ENCODE peak calls at places on chromosome 10, in eight cellular contexts. One of them, this sample, is unnamed.

GRCh38 chr10:60414111-60414510 is 24.4 kb upstream of the ANK3 start:
- DNase-seq in activated CD8-positive, alpha-beta T cell treated with anti-CD3 and anti-CD28 coated beads for 36 hours: no peak
- DNase-seq in uterus: no peak
- DNase-seq in epithelial cell of esophagus: no peak
- DNase-seq in neural progenitor cell: no peak
- DNase-seq in H1: no peak
- DNase-seq in OCI-LY7: no peak
- DNase-seq in HFFc6: no peak
- DNase-seq in this sample: no peak

GRCh38 chr10:133127291-133128125 is 32.5 kb upstream of the KNDC1 start:
- DNase-seq in HFFc6: no peak
- DNase-seq in H1: peak
- DNase-seq in OCI-LY7: peak
- DNase-seq in activated CD8-positive, alpha-beta T cell treated with anti-CD3 and anti-CD28 coated beads for 36 hours: peak
- DNase-seq in uterus: no peak
- DNase-seq in neural progenitor cell: no peak
- DNase-seq in epithelial cell of esophagus: no peak
- DNase-seq in this sample: no peak

GRCh38 chr10:47190301-47190700 is 109.7 kb upstream of the GDF10 start:
- DNase-seq in activated CD8-positive, alpha-beta T cell treated with anti-CD3 and anti-CD28 coated beads for 36 hours: no peak
- DNase-seq in H1: no peak
- DNase-seq in epithelial cell of esophagus: peak
- DNase-seq in uterus: no peak
- DNase-seq in OCI-LY7: no peak
- DNase-seq in neural progenitor cell: no peak
- DNase-seq in HFFc6: no peak
- DNase-seq in this sample: peak

GRCh38 chr10:44911081-44911540 is at the start of gene TMEM72:
- DNase-seq in uterus: no peak
- DNase-seq in H1: peak
- DNase-seq in activated CD8-positive, alpha-beta T cell treated with anti-CD3 and anti-CD28 coated beads for 36 hours: no peak
- DNase-seq in neural progenitor cell: peak
- DNase-seq in OCI-LY7: no peak
- DNase-seq in epithelial cell of esophagus: no peak
- DNase-seq in HFFc6: no peak
- DNase-seq in this sample: no peak

GRCh38 chr10:97543025-97543546 is 29.5 kb upstream of the ANKRD2 start:
- DNase-seq in OCI-LY7: no peak
- DNase-seq in epithelial cell of esophagus: peak
- DNase-seq in activated CD8-positive, alpha-beta T cell treated with anti-CD3 and anti-CD28 coated beads for 36 hours: peak
- DNase-seq in neural progenitor cell: no peak
- DNase-seq in H1: no peak
- DNase-seq in HFFc6: peak
- DNase-seq in uterus: peak
- DNase-seq in this sample: peak

GRCh38 chr10:37754538-37755323 is 102.7 kb downstream of the ZNF248 start:
- DNase-seq in OCI-LY7: peak
- DNase-seq in HFFc6: peak
- DNase-seq in uterus: no peak
- DNase-seq in neural progenitor cell: peak
- DNase-seq in H1: peak
- DNase-seq in activated CD8-positive, alpha-beta T cell treated with anti-CD3 and anti-CD28 coated beads for 36 hours: peak
- DNase-seq in epithelial cell of esophagus: peak
- DNase-seq in this sample: no peak

GRCh38 chr10:14569274-14570060 is 205.2 kb downstream of the FAM107B start:
- DNase-seq in HFFc6: no peak
- DNase-seq in OCI-LY7: no peak
- DNase-seq in uterus: no peak
- DNase-seq in neural progenitor cell: no peak
- DNase-seq in activated CD8-positive, alpha-beta T cell treated with anti-CD3 and anti-CD28 coated beads for 36 hours: peak
- DNase-seq in epithelial cell of esophagus: no peak
- DNase-seq in H1: no peak
- DNase-seq in this sample: no peak

GRCh38 chr10:8295311-8295710 is 240.8 kb downstream of the GATA3 start:
- DNase-seq in OCI-LY7: no peak
- DNase-seq in HFFc6: no peak
- DNase-seq in H1: no peak
- DNase-seq in uterus: no peak
- DNase-seq in activated CD8-positive, alpha-beta T cell treated with anti-CD3 and anti-CD28 coated beads for 36 hours: no peak
- DNase-seq in epithelial cell of esophagus: no peak
- DNase-seq in neural progenitor cell: no peak
- DNase-seq in this sample: no peak

GRCh38 chr10:63071145-63071544 is 62.0 kb upstream of the NRBF2 start:
- DNase-seq in H1: no peak
- DNase-seq in activated CD8-positive, alpha-beta T cell treated with anti-CD3 and anti-CD28 coated beads for 36 hours: no peak
- DNase-seq in HFFc6: no peak
- DNase-seq in epithelial cell of esophagus: peak
- DNase-seq in neural progenitor cell: no peak
- DNase-seq in uterus: no peak
- DNase-seq in OCI-LY7: no peak
- DNase-seq in this sample: peak

GRCh38 chr10:121079226-121079625 is 228.1 kb downstream of the WDR11 start:
- DNase-seq in activated CD8-positive, alpha-beta T cell treated with anti-CD3 and anti-CD28 coated beads for 36 hours: no peak
- DNase-seq in neural progenitor cell: no peak
- DNase-seq in epithelial cell of esophagus: no peak
- DNase-seq in HFFc6: no peak
- DNase-seq in uterus: no peak
- DNase-seq in OCI-LY7: no peak
- DNase-seq in H1: no peak
- DNase-seq in this sample: no peak

GRCh38 chr10:133210398-133211140 is 19.4 kb upstream of the UTF1 start:
- DNase-seq in OCI-LY7: no peak
- DNase-seq in HFFc6: no peak
- DNase-seq in epithelial cell of esophagus: no peak
- DNase-seq in H1: no peak
- DNase-seq in activated CD8-positive, alpha-beta T cell treated with anti-CD3 and anti-CD28 coated beads for 36 hours: no peak
- DNase-seq in neural progenitor cell: no peak
- DNase-seq in uterus: no peak
- DNase-seq in this sample: no peak

GRCh38 chr10:110648743-110649651 is 4.9 kb downstream of the RBM20 start:
- DNase-seq in OCI-LY7: no peak
- DNase-seq in H1: no peak
- DNase-seq in activated CD8-positive, alpha-beta T cell treated with anti-CD3 and anti-CD28 coated beads for 36 hours: no peak
- DNase-seq in uterus: no peak
- DNase-seq in neural progenitor cell: no peak
- DNase-seq in epithelial cell of esophagus: peak
- DNase-seq in HFFc6: no peak
- DNase-seq in this sample: no peak

GRCh38 chr10:75648854-75649253 is 217.4 kb downstream of the LRMDA start:
- DNase-seq in uterus: no peak
- DNase-seq in H1: no peak
- DNase-seq in OCI-LY7: no peak
- DNase-seq in neural progenitor cell: no peak
- DNase-seq in epithelial cell of esophagus: no peak
- DNase-seq in HFFc6: no peak
- DNase-seq in activated CD8-positive, alpha-beta T cell treated with anti-CD3 and anti-CD28 coated beads for 36 hours: no peak
- DNase-seq in this sample: no peak

GRCh38 chr10:103678104-103678526 is 177.3 kb downstream of the SH3PXD2A start:
- DNase-seq in uterus: peak
- DNase-seq in neural progenitor cell: peak
- DNase-seq in activated CD8-positive, alpha-beta T cell treated with anti-CD3 and anti-CD28 coated beads for 36 hours: peak
- DNase-seq in OCI-LY7: peak
- DNase-seq in HFFc6: peak
- DNase-seq in epithelial cell of esophagus: peak
- DNase-seq in H1: no peak
- DNase-seq in this sample: no peak

DNA sequence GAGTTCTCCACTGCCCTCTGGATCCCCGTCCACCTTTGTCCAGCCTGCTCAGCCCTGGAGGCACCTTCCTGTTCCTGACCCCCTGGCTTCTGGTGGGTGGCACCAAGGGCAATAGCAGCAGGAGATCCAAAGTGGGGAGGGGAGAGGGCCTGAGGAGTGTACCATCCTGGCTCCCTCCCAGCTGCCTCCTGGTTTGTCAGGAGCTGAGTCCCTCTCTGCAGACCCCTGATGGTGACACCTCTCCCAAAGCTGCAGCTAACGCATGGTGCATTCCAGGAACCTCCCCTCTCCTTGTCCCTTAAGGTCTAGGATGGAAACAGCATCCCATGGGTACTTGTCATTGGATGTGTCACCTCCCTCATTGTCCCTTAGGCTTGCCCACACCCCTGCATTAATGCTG is 39.6 kb downstream of the VSTM4 start:
- DNase-seq in OCI-LY7: no peak
- DNase-seq in neural progenitor cell: no peak
- DNase-seq in activated CD8-positive, alpha-beta T cell treated with anti-CD3 and anti-CD28 coated beads for 36 hours: no peak
- DNase-seq in HFFc6: no peak
- DNase-seq in H1: peak
- DNase-seq in uterus: no peak
- DNase-seq in epithelial cell of esophagus: no peak
- DNase-seq in this sample: no peak
- TF ChIP-seq CTCF in OCI-LY7: no peak
- TF ChIP-seq CTCF in neural progenitor cell: no peak
- TF ChIP-seq CTCF in activated CD8-positive, alpha-beta T cell treated with anti-CD3 and anti-CD28 coated beads for 36 hours: no peak
- TF ChIP-seq CTCF in HFFc6: no peak
- TF ChIP-seq CTCF in H1: no peak
- TF ChIP-seq CTCF in uterus: no peak
- TF ChIP-seq CTCF in epithelial cell of esophagus: no peak
- TF ChIP-seq CTCF in this sample: no peak

GRCh38 chr10:115992554-115992953 is 280.5 kb downstream of the GFRA1 start:
- DNase-seq in uterus: no peak
- DNase-seq in H1: no peak
- DNase-seq in OCI-LY7: no peak
- DNase-seq in neural progenitor cell: no peak
- DNase-seq in epithelial cell of esophagus: no peak
- DNase-seq in activated CD8-positive, alpha-beta T cell treated with anti-CD3 and anti-CD28 coated beads for 36 hours: no peak
- DNase-seq in HFFc6: no peak
- DNase-seq in this sample: no peak
- TF ChIP-seq CTCF in uterus: no peak
- TF ChIP-seq CTCF in H1: no peak
- TF ChIP-seq CTCF in OCI-LY7: no peak
- TF ChIP-seq CTCF in neural progenitor cell: no peak
- TF ChIP-seq CTCF in epithelial cell of esophagus: no peak
- TF ChIP-seq CTCF in activated CD8-positive, alpha-beta T cell treated with anti-CD3 and anti-CD28 coated beads for 36 hours: no peak
- TF ChIP-seq CTCF in HFFc6: no peak
- TF ChIP-seq CTCF in this sample: no peak

DNA sequence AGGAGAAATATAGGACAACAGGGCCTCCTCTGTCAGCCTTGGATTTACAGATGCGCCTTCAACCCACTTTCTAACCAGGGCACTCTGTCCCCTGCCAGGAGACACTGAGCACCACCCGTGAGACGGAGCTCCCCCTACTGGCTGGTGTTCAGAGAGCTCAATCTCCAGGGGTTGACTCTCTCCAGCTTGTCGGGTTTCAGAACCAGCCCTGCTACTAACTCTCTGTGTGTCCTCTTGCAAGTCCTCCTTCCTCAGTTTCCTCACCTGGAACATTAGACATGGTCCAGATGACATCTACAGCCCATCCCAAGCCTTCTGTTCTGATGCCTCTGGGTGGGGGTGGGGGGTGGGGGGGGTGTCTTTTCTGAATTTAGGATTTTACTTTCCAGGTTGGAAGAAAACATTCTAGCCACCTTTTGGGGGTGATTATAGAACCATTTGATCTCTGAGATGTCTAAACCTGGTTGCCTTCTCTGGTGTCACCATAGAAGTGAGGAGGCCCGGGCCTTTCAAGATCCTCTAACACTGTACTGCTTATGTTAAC is 411.1 kb upstream of the ZMIZ1 start:
- DNase-seq in OCI-LY7: peak
- DNase-seq in activated CD8-positive, alpha-beta T cell treated with anti-CD3 and anti-CD28 coated beads for 36 hours: peak
- DNase-seq in H1: peak
- DNase-seq in neural progenitor cell: peak
- DNase-seq in epithelial cell of esophagus: peak
- DNase-seq in uterus: peak
- DNase-seq in HFFc6: peak
- DNase-seq in this sample: peak
- TF ChIP-seq CTCF in OCI-LY7: peak
- TF ChIP-seq CTCF in activated CD8-positive, alpha-beta T cell treated with anti-CD3 and anti-CD28 coated beads for 36 hours: peak
- TF ChIP-seq CTCF in H1: peak
- TF ChIP-seq CTCF in neural progenitor cell: peak
- TF ChIP-seq CTCF in epithelial cell of esophagus: peak
- TF ChIP-seq CTCF in uterus: peak
- TF ChIP-seq CTCF in HFFc6: peak
- TF ChIP-seq CTCF in this sample: peak

GRCh38 chr10:113657544-113657943 is 6.3 kb downstream of the NRAP start:
- DNase-seq in activated CD8-positive, alpha-beta T cell treated with anti-CD3 and anti-CD28 coated beads for 36 hours: no peak
- DNase-seq in uterus: no peak
- DNase-seq in OCI-LY7: no peak
- DNase-seq in HFFc6: no peak
- DNase-seq in epithelial cell of esophagus: no peak
- DNase-seq in H1: no peak
- DNase-seq in neural progenitor cell: no peak
- DNase-seq in this sample: no peak
- TF ChIP-seq CTCF in activated CD8-positive, alpha-beta T cell treated with anti-CD3 and anti-CD28 coated beads for 36 hours: no peak
- TF ChIP-seq CTCF in uterus: no peak
- TF ChIP-seq CTCF in OCI-LY7: no peak
- TF ChIP-seq CTCF in HFFc6: no peak
- TF ChIP-seq CTCF in epithelial cell of esophagus: no peak
- TF ChIP-seq CTCF in H1: no peak
- TF ChIP-seq CTCF in neural progenitor cell: no peak
- TF ChIP-seq CTCF in this sample: no peak

DNA sequence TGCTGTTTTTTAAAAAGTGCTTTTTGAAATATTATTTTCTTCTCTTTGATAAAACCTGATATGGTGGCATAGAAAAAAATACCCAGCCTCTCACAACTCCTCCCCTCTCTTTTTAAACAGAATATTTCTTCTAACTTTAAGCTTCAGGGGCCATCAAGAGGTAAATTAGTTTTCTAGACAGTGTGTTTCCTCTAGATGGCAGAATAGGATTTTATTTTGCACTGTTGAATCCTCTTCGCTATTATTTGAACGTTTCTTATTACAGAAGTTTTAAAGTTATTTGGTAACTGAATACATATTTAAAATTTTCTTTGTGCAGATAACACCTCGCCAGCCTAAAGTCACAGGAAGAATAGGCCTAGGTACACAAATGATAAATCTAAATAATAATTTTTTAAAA is 30.3 kb downstream of the ARL5B start:
- DNase-seq in HFFc6: peak
- DNase-seq in uterus: no peak
- DNase-seq in epithelial cell of esophagus: peak
- DNase-seq in activated CD8-positive, alpha-beta T cell treated with anti-CD3 and anti-CD28 coated beads for 36 hours: no peak
- DNase-seq in OCI-LY7: no peak
- DNase-seq in H1: no peak
- DNase-seq in neural progenitor cell: peak
- DNase-seq in this sample: peak
- TF ChIP-seq CTCF in HFFc6: peak
- TF ChIP-seq CTCF in uterus: no peak
- TF ChIP-seq CTCF in epithelial cell of esophagus: peak
- TF ChIP-seq CTCF in activated CD8-positive, alpha-beta T cell treated with anti-CD3 and anti-CD28 coated beads for 36 hours: peak
- TF ChIP-seq CTCF in OCI-LY7: peak
- TF ChIP-seq CTCF in H1: peak
- TF ChIP-seq CTCF in neural progenitor cell: peak
- TF ChIP-seq CTCF in this sample: peak

DNA sequence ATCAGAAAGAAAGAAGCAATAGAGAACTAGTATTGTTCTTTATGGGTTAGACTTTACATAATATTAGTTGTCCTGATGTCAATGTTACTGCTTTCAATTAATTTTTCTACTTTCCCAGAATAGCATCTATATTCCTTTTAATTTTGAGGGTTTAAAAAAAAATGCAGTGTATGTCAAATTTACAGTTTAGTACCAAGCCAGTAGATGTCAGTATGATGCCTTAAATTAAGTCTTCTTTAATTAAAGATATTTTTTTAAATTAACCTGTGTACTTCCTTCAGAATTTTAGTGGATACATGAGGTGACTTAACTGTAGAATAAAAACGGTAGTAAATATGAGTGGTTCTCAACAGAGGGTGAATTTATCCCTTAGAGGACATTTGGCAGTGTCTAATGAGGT is 35.2 kb upstream of the STOX1 start:
- DNase-seq in neural progenitor cell: no peak
- DNase-seq in HFFc6: no peak
- DNase-seq in activated CD8-positive, alpha-beta T cell treated with anti-CD3 and anti-CD28 coated beads for 36 hours: no peak
- DNase-seq in uterus: no peak
- DNase-seq in epithelial cell of esophagus: no peak
- DNase-seq in H1: no peak
- DNase-seq in OCI-LY7: peak
- DNase-seq in this sample: no peak
- TF ChIP-seq CTCF in neural progenitor cell: peak
- TF ChIP-seq CTCF in HFFc6: peak
- TF ChIP-seq CTCF in activated CD8-positive, alpha-beta T cell treated with anti-CD3 and anti-CD28 coated beads for 36 hours: peak
- TF ChIP-seq CTCF in uterus: no peak
- TF ChIP-seq CTCF in epithelial cell of esophagus: no peak
- TF ChIP-seq CTCF in H1: no peak
- TF ChIP-seq CTCF in OCI-LY7: peak
- TF ChIP-seq CTCF in this sample: no peak

This sample was measured in MCF 10A.